ENCODE peak calls at places on chromosome 21, in nine cellular contexts. K is fibroblast of mammary gland; C is keratinocyte; M is skeletal muscle cell; I is mesothelial cell of epicardium; W is WTC11; J is NCI-H526 treated with DMSO at 0.1 percent for 48 hours; E is effector memory CD4-positive, alpha-beta T cell; O is psoas muscle. V is an unnamed sample.

GRCh38 chr21:45001134-45002095 is 61.6 kb downstream of the SLX9 start:
- DNase-seq in I (no peak), C (no peak), W (no peak), O (peak; percentile 88), M (peak; percentile 34), J (no peak), K (peak; percentile 70), E (no peak), V (peak; percentile 90)

GRCh38 chr21:18840239-18840638 is 436.7 kb upstream of the TMPRSS15 start:
- DNase-seq in C (no peak), M (no peak), I (no peak), J (no peak), W (peak; percentile 12), E (no peak), O (no peak), K (no peak), V (no peak)

GRCh38 chr21:38938343-38938742 is 132.6 kb downstream of the ETS2 start:
- DNase-seq in W (no peak), J (no peak), K (no peak), C (no peak), I (no peak), E (no peak), O (no peak), M (no peak), V (no peak)

GRCh38 chr21:38819719-38820147 is 14.0 kb downstream of the ETS2 start:
- DNase-seq in M (no peak), I (no peak), C (no peak), E (no peak), J (no peak), W (no peak), K (no peak), O (no peak), V (peak; percentile 56)

GRCh38 chr21:45252448-45252925 is 35.2 kb downstream of the POFUT2 start:
- DNase-seq in C (no peak), M (no peak), O (no peak), E (no peak), W (no peak), K (no peak), J (no peak), I (no peak), V (no peak)

GRCh38 chr21:36156815-36157670 is at the start of gene DOP1B:
- DNase-seq in C (no peak), I (no peak), W (peak; percentile 45), E (peak; percentile 9), O (peak; percentile 18), K (no peak), J (peak; percentile 33), M (no peak), V (no peak)

GRCh38 chr21:44911384-44912157 is 9.1 kb downstream of the ITGB2 start:
- DNase-seq in M (no peak), K (no peak), I (no peak), E (peak; percentile 50), O (peak; percentile 56), J (no peak), W (no peak), C (no peak), V (peak; percentile 54)

GRCh38 chr21:38804617-38805281 is 980 bp upstream of the ETS2 start:
- DNase-seq in O (peak; percentile 81), W (peak; percentile 63), E (no peak), J (peak; percentile 54), C (no peak), K (peak; percentile 58), I (peak; percentile 47), M (no peak), V (peak; percentile 62)

GRCh38 chr21:32130031-32130891 is 148.6 kb downstream of the MIS18A start:
- DNase-seq in O (no peak), I (no peak), E (no peak), M (no peak), W (no peak), C (no peak), K (no peak), J (no peak), V (no peak)

GRCh38 chr21:26077523-26077922 is 93.0 kb downstream of the APP start:
- DNase-seq in O (no peak), K (no peak), M (no peak), J (no peak), W (no peak), C (no peak), E (no peak), I (no peak), V (peak; percentile 80)

GRCh38 chr21:14541840-14542495 is 4.1 kb downstream of the SAMSN1 start:
- DNase-seq in K (no peak), J (no peak), E (no peak), W (no peak), C (no peak), I (no peak), O (no peak), M (no peak), V (no peak)

GRCh38 chr21:43892334-43892733 is 27.3 kb downstream of the AGPAT3 start:
- DNase-seq in M (no peak), K (no peak), E (no peak), W (no peak), O (no peak), I (no peak), J (no peak), C (no peak), V (no peak)

GRCh38 chr21:46667735-46668380 is 32.4 kb downstream of the PRMT2 start:
- DNase-seq in I (no peak), J (peak; percentile 40), K (peak; percentile 27), W (peak; percentile 57), E (no peak), O (no peak), C (no peak), M (no peak), V (peak; percentile 92)

GRCh38 chr21:45427331-45428271 is 22.6 kb downstream of the COL18A1 start:
- DNase-seq in E (no peak), W (peak; percentile 66), J (no peak), C (peak; percentile 82), I (no peak), K (peak; percentile 99), O (peak; percentile 79), M (peak; percentile 85), V (peak; percentile 97)

GRCh38 chr21:22225299-22225698 is 1227.1 kb downstream of the NCAM2 start:
- DNase-seq in E (no peak), I (no peak), J (no peak), M (no peak), C (no peak), W (no peak), K (no peak), O (no peak), V (no peak)

GRCh38 chr21:36694041-36694515 is 4.8 kb upstream of the SIM2 start:
- DNase-seq in I (no peak), C (no peak), W (no peak), O (no peak), M (no peak), E (no peak), J (no peak), K (no peak), V (no peak)

GRCh38 chr21:34189506-34189905 is 116.1 kb downstream of the MRPS6 start:
- DNase-seq in J (no peak), M (no peak), I (no peak), K (no peak), E (no peak), W (no peak), C (no peak), O (no peak), V (no peak)

GRCh38 chr21:37073417-37074194 is 552 bp downstream of the TTC3 start:
- DNase-seq in E (peak; percentile 58), C (no peak), M (no peak), O (no peak), J (peak; percentile 42), I (no peak), W (no peak), K (peak; percentile 44), V (peak; percentile 68)

GRCh38 chr21:28439246-28439645 is 553.4 kb downstream of the LTN1 start:
- DNase-seq in K (peak; percentile 78), I (no peak), J (no peak), M (no peak), W (no peak), O (no peak), C (no peak), E (no peak), V (no peak)

GRCh38 chr21:41846033-41846317 is 33.2 kb downstream of the PRDM15 start:
- DNase-seq in M (no peak), J (no peak), I (no peak), O (no peak), E (no peak), C (no peak), W (no peak), K (no peak), V (no peak)

GRCh38 chr21:35565204-35565611 is 495.1 kb downstream of the SETD4 start:
- DNase-seq in E (no peak), I (no peak), O (peak; percentile 52), C (no peak), W (no peak), M (peak; percentile 94), J (no peak), K (peak; percentile 95), V (peak; percentile 88)

GRCh38 chr21:30044447-30045064 is 104.8 kb upstream of the GRIK1 start:
- DNase-seq in I (no peak), M (no peak), E (no peak), C (no peak), K (peak; percentile 42), W (no peak), O (no peak), J (no peak), V (peak; percentile 16)

GRCh38 chr21:43880111-43880985 is 15.3 kb downstream of the AGPAT3 start:
- DNase-seq in I (no peak), C (no peak), O (peak; percentile 58), E (no peak), J (no peak), K (peak; percentile 42), W (no peak), M (no peak), V (peak; percentile 88)

GRCh38 chr21:14545906-14546480 is at the start of gene SAMSN1:
- DNase-seq in J (no peak), I (no peak), M (no peak), K (no peak), W (no peak), C (no peak), E (peak; percentile 70), O (no peak), V (no peak)

GRCh38 chr21:29102791-29103257 is 27.6 kb upstream of the MAP3K7CL start:
- DNase-seq in I (no peak), K (no peak), J (no peak), W (no peak), M (no peak), E (no peak), C (no peak), O (no peak), V (no peak)

GRCh38 chr21:39686636-39687035 is 58.3 kb upstream of the IGSF5 start:
- DNase-seq in J (no peak), K (no peak), E (no peak), W (no peak), I (no peak), O (no peak), C (no peak), M (no peak), V (no peak)

GRCh38 chr21:45256912-45257672 is 30.6 kb downstream of the POFUT2 start:
- DNase-seq in J (no peak), K (no peak), W (no peak), E (no peak), I (no peak), C (no peak), M (no peak), O (no peak), V (no peak)

V was measured in myocyte.